ENCODE peak calls at places on chromosomes 7 and 10, in four cellular contexts. One of them, this sample, is unnamed.

GRCh38 chr10:31129261-31129660 is 97.6 kb upstream of the ZNF438 start:
- DNase-seq in OCI-LY7: no peak
- DNase-seq in fibroblast of mammary gland: peak
- DNase-seq in cardiac fibroblast: peak
- DNase-seq in this sample: no peak

GRCh38 chr10:101091546-101092290 is 29.9 kb downstream of the KAZALD1 start:
- DNase-seq in OCI-LY7: no peak
- DNase-seq in fibroblast of mammary gland: no peak
- DNase-seq in cardiac fibroblast: peak
- DNase-seq in this sample: peak

GRCh38 chr10:7357193-7357592 is 53.6 kb downstream of the SFMBT2 start:
- DNase-seq in OCI-LY7: no peak
- DNase-seq in fibroblast of mammary gland: no peak
- DNase-seq in cardiac fibroblast: no peak
- DNase-seq in this sample: no peak

GRCh38 chr7:130356121-130356759 is 11.6 kb downstream of the CPA5 start:
- DNase-seq in OCI-LY7: no peak
- DNase-seq in fibroblast of mammary gland: peak
- DNase-seq in cardiac fibroblast: peak
- DNase-seq in this sample: peak

GRCh38 chr10:69769395-69769989 is 32.2 kb upstream of the COL13A1 start:
- DNase-seq in OCI-LY7: no peak
- DNase-seq in fibroblast of mammary gland: peak
- DNase-seq in cardiac fibroblast: peak
- DNase-seq in this sample: peak

GRCh38 chr10:62380002-62380401 is 5.8 kb downstream of the ZNF365 start:
- DNase-seq in OCI-LY7: no peak
- DNase-seq in fibroblast of mammary gland: peak
- DNase-seq in cardiac fibroblast: peak
- DNase-seq in this sample: peak

GRCh38 chr7:154332776-154333175 is 280.6 kb downstream of the DPP6 start:
- DNase-seq in OCI-LY7: no peak
- DNase-seq in fibroblast of mammary gland: no peak
- DNase-seq in cardiac fibroblast: no peak
- DNase-seq in this sample: no peak

GRCh38 chr7:127938588-127938987 is 92.6 kb downstream of the LRRC4 start:
- DNase-seq in OCI-LY7: no peak
- DNase-seq in fibroblast of mammary gland: peak
- DNase-seq in cardiac fibroblast: peak
- DNase-seq in this sample: peak

GRCh38 chr7:36979810-36980248 is 255.5 kb upstream of the AOAH start:
- DNase-seq in OCI-LY7: no peak
- DNase-seq in fibroblast of mammary gland: no peak
- DNase-seq in cardiac fibroblast: no peak
- DNase-seq in this sample: no peak

GRCh38 chr10:28970231-28970630 is 292.9 kb downstream of the BAMBI start:
- DNase-seq in OCI-LY7: no peak
- DNase-seq in fibroblast of mammary gland: peak
- DNase-seq in cardiac fibroblast: peak
- DNase-seq in this sample: no peak

GRCh38 chr10:76403876-76404275 is 972.5 kb downstream of the LRMDA start:
- DNase-seq in OCI-LY7: no peak
- DNase-seq in fibroblast of mammary gland: peak
- DNase-seq in cardiac fibroblast: peak
- DNase-seq in this sample: peak

GRCh38 chr7:112272921-112273561 is 66.5 kb downstream of the ZNF277 start:
- DNase-seq in OCI-LY7: no peak
- DNase-seq in fibroblast of mammary gland: peak
- DNase-seq in cardiac fibroblast: peak
- DNase-seq in this sample: no peak

GRCh38 chr10:90745565-90745964 is 112.3 kb downstream of the HTR7 start:
- DNase-seq in OCI-LY7: no peak
- DNase-seq in fibroblast of mammary gland: peak
- DNase-seq in cardiac fibroblast: no peak
- DNase-seq in this sample: no peak

GRCh38 chr10:102669206-102670064 is 25.2 kb downstream of the TRIM8 start:
- DNase-seq in OCI-LY7: peak
- DNase-seq in fibroblast of mammary gland: peak
- DNase-seq in cardiac fibroblast: peak
- DNase-seq in this sample: peak

GRCh38 chr7:30352169-30352568 is 67.8 kb downstream of the ZNRF2 start:
- DNase-seq in OCI-LY7: peak
- DNase-seq in fibroblast of mammary gland: no peak
- DNase-seq in cardiac fibroblast: no peak
- DNase-seq in this sample: no peak

GRCh38 chr10:62543981-62544380 is 169.8 kb downstream of the ZNF365 start:
- DNase-seq in OCI-LY7: no peak
- DNase-seq in fibroblast of mammary gland: no peak
- DNase-seq in cardiac fibroblast: no peak
- DNase-seq in this sample: no peak

GRCh38 chr7:19107142-19107391 is 10.4 kb downstream of the TWIST1 start:
- DNase-seq in OCI-LY7: no peak
- DNase-seq in fibroblast of mammary gland: no peak
- DNase-seq in cardiac fibroblast: no peak
- DNase-seq in this sample: no peak

GRCh38 chr10:78302739-78302988 is 269.0 kb downstream of the RPS24 start:
- DNase-seq in OCI-LY7: no peak
- DNase-seq in fibroblast of mammary gland: no peak
- DNase-seq in cardiac fibroblast: no peak
- DNase-seq in this sample: no peak

GRCh38 chr7:18788026-18788425 is 292.5 kb downstream of the HDAC9 start:
- DNase-seq in OCI-LY7: no peak
- DNase-seq in fibroblast of mammary gland: no peak
- DNase-seq in cardiac fibroblast: no peak
- DNase-seq in this sample: no peak

GRCh38 chr7:16851829-16852228 is 30.0 kb downstream of the AGR3 start:
- DNase-seq in OCI-LY7: no peak
- DNase-seq in fibroblast of mammary gland: no peak
- DNase-seq in cardiac fibroblast: no peak
- DNase-seq in this sample: peak

GRCh38 chr10:129972966-129973673 is 9.0 kb upstream of the EBF3 start:
- DNase-seq in OCI-LY7: no peak
- DNase-seq in fibroblast of mammary gland: no peak
- DNase-seq in cardiac fibroblast: no peak
- DNase-seq in this sample: no peak

GRCh38 chr10:14779053-14779649 is 4.5 kb upstream of the FAM107B start:
- DNase-seq in OCI-LY7: no peak
- DNase-seq in fibroblast of mammary gland: peak
- DNase-seq in cardiac fibroblast: peak
- DNase-seq in this sample: peak

GRCh38 chr10:62025134-62025794 is 123.8 kb downstream of the ARID5B start:
- DNase-seq in OCI-LY7: no peak
- DNase-seq in fibroblast of mammary gland: no peak
- DNase-seq in cardiac fibroblast: no peak
- DNase-seq in this sample: peak

GRCh38 chr10:118062798-118063238 is 16.1 kb upstream of the RAB11FIP2 start:
- DNase-seq in OCI-LY7: no peak
- DNase-seq in fibroblast of mammary gland: no peak
- DNase-seq in cardiac fibroblast: no peak
- DNase-seq in this sample: no peak

GRCh38 chr7:33457041-33457440 is 327.7 kb downstream of the BBS9 start:
- DNase-seq in OCI-LY7: no peak
- DNase-seq in fibroblast of mammary gland: no peak
- DNase-seq in cardiac fibroblast: no peak
- DNase-seq in this sample: no peak

GRCh38 chr7:95501261-95501816 is 15.6 kb downstream of the ASB4 start:
- DNase-seq in OCI-LY7: no peak
- DNase-seq in fibroblast of mammary gland: peak
- DNase-seq in cardiac fibroblast: peak
- DNase-seq in this sample: peak

GRCh38 chr10:70901276-70901878 is 13.0 kb upstream of the PCBD1 start:
- DNase-seq in OCI-LY7: no peak
- DNase-seq in fibroblast of mammary gland: no peak
- DNase-seq in cardiac fibroblast: no peak
- DNase-seq in this sample: no peak

GRCh38 chr10:111835562-111835961 is 348.0 kb downstream of the GPAM start:
- DNase-seq in OCI-LY7: no peak
- DNase-seq in fibroblast of mammary gland: peak
- DNase-seq in cardiac fibroblast: peak
- DNase-seq in this sample: peak

GRCh38 chr10:49280001-49280408 is 19.0 kb upstream of the C10orf71 start:
- DNase-seq in OCI-LY7: no peak
- DNase-seq in fibroblast of mammary gland: peak
- DNase-seq in cardiac fibroblast: peak
- DNase-seq in this sample: peak

GRCh38 chr10:17651891-17652290 is 7.9 kb downstream of the STAM start:
- DNase-seq in OCI-LY7: no peak
- DNase-seq in fibroblast of mammary gland: no peak
- DNase-seq in cardiac fibroblast: peak
- DNase-seq in this sample: no peak

GRCh38 chr10:19788075-19788686 is 28.1 kb upstream of the PLXDC2 start:
- DNase-seq in OCI-LY7: peak
- DNase-seq in fibroblast of mammary gland: peak
- DNase-seq in cardiac fibroblast: peak
- DNase-seq in this sample: peak

GRCh38 chr10:112182808-112183328 is 697 bp downstream of the GPAM start:
- DNase-seq in OCI-LY7: no peak
- DNase-seq in fibroblast of mammary gland: peak
- DNase-seq in cardiac fibroblast: no peak
- DNase-seq in this sample: no peak

GRCh38 chr7:54995631-54996340 is 23.0 kb upstream of the EGFR start:
- DNase-seq in OCI-LY7: no peak
- DNase-seq in fibroblast of mammary gland: peak
- DNase-seq in cardiac fibroblast: peak
- DNase-seq in this sample: peak

GRCh38 chr7:120550494-120551048 is 277.6 kb downstream of the KCND2 start:
- DNase-seq in OCI-LY7: no peak
- DNase-seq in fibroblast of mammary gland: peak
- DNase-seq in cardiac fibroblast: peak
- DNase-seq in this sample: peak

GRCh38 chr7:120553497-120553896 is 280.5 kb downstream of the KCND2 start:
- DNase-seq in OCI-LY7: no peak
- DNase-seq in fibroblast of mammary gland: peak
- DNase-seq in cardiac fibroblast: no peak
- DNase-seq in this sample: no peak

DNA sequence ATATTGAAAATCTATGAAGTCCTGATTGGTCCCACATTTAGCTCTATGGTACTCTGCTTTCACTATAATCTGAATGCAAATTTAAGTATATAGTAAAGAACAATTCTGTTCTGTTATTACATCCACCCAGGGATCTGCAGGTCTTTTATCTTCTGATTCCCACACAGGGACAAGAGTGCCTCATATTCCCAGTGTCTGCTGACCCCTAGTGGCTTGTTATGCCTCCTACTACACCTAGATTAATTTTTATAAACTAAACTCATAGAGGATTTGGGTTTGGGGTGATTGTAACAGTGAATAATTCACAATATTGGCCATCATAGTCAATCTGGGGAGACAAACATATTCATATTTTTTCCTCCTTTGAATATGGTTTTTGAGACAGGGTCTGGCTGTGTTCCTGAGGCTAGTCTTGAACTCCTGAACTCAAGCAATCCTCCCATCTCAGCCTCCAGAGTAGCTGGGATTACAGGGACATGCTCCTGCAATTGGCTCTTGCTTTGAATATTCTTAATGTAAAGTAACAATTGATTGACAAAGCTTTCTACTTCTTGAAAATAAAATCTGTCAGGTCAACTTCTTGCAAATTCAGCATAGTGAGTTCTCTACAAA is 282.1 kb downstream of the KCND2 start:
- DNase-seq in OCI-LY7: peak
- DNase-seq in fibroblast of mammary gland: peak
- DNase-seq in cardiac fibroblast: peak
- DNase-seq in this sample: peak
- TF ChIP-seq CTCF in OCI-LY7: peak
- TF ChIP-seq CTCF in fibroblast of mammary gland: peak
- TF ChIP-seq CTCF in cardiac fibroblast: peak
- TF ChIP-seq CTCF in this sample: peak

DNA sequence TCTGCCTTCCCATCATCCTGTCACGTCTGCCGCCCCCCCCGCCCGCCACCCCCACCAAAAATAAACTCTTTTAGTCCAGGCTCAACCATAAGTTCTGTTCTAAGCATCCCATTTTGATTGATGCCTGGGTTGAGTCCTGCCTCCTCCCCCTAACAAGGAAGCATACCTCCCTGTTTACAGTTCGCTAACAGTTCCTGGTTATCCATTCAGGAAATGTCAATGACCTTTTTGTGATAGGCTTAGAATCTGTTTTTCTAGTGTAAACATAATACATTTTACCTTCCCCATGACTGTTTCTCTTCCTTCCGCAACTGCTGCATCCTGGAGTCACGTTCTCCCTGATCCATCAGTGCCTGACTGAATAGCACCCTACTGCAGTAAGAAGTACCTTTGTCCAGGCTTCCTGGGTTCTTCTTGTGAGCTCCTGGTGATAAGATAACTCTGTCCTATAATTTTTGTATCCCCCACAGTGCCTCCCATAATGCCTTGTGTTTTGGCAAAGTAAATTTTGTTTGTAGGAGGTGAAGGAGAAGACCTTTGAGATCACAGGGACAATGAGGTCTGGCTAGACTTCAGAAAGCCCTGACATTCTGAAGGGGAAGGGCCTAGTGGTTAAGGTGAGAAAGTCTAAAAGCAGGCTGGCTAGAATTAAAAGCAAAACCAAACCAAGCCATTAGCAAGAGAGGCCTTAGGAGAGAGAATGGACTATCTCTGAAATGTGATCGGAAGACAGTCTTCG is 7.3 kb downstream of the AGFG2 start:
- DNase-seq in OCI-LY7: no peak
- DNase-seq in fibroblast of mammary gland: no peak
- DNase-seq in cardiac fibroblast: peak
- DNase-seq in this sample: no peak
- H3K4me3 ChIP-seq in OCI-LY7: no peak
- H3K4me3 ChIP-seq in fibroblast of mammary gland: no peak
- H3K4me3 ChIP-seq in cardiac fibroblast: no peak
- H3K4me3 ChIP-seq in this sample: no peak

GRCh38 chr7:150739045-150739432 is 1.8 kb downstream of the GIMAP5 start:
- DNase-seq in OCI-LY7: no peak
- DNase-seq in fibroblast of mammary gland: peak
- DNase-seq in cardiac fibroblast: no peak
- DNase-seq in this sample: no peak
- TF ChIP-seq CTCF in OCI-LY7: peak
- TF ChIP-seq CTCF in fibroblast of mammary gland: no peak
- TF ChIP-seq CTCF in cardiac fibroblast: no peak
- TF ChIP-seq CTCF in this sample: no peak

DNA sequence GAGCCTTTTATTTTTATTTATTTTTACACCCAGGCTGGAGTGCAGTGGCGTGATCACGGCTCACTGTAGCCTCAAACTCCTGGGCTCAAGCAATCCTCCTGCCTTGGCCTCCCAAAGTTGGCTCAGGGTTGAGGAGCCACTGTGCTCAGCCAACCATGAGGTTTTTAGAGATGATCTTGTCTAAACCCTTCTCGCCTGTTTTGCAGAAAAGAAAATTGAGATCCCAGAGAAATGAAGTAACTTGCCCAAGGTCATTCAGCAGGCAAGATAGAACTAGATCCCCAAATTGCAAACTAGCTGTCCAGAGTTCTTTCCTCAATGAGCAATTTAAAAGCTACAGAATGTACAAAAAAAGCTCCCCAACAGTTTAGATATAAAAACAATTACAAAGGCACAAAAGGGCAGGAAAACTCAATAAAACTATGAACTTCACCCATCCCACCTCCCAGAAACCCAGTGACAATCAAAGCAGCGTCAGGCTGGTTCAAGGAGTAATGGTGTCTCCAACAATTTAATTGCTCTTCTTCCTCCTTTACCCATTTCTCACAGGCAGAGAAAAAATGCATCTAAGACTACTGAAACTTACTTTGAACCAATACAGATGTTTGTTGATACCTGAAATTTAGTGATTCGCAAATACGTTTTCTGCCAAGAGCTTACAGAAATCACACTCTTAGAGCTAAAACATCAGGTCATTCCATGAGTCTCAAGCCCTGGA is 762 bp downstream of the MYOF start:
- DNase-seq in OCI-LY7: no peak
- DNase-seq in fibroblast of mammary gland: no peak
- DNase-seq in cardiac fibroblast: peak
- DNase-seq in this sample: no peak
- H3K4me3 ChIP-seq in OCI-LY7: no peak
- H3K4me3 ChIP-seq in fibroblast of mammary gland: peak
- H3K4me3 ChIP-seq in cardiac fibroblast: peak
- H3K4me3 ChIP-seq in this sample: peak

This sample was measured in epithelial cell of esophagus.